ENCODE peak calls at places on chromosomes 4 and X, in nine cellular contexts. S is spleen, A is transverse colon, O is Panc1, E is K562, V is esophagus muscularis mucosa, C is sigmoid colon, R is suprapubic skin, Y is upper lobe of left lung. T is an unnamed sample.

GRCh38 chrX:154516655-154517100 is 646 bp upstream of the FAM3A start:
- DNase-seq in Y (no peak), C (peak; percentile 86), V (no peak), R (no peak), O (no peak), S (no peak), E (no peak), A (no peak), T (no peak)

GRCh38 chr4:25815586-25815985 is 47.2 kb downstream of the SEL1L3 start:
- DNase-seq in O (no peak), S (no peak), A (no peak), V (no peak), Y (no peak), C (no peak), R (no peak), E (no peak), T (no peak)

GRCh38 chr4:73762409-73762808 is 22.0 kb downstream of the CXCL8 start:
- DNase-seq in Y (no peak), O (no peak), S (no peak), E (no peak), A (no peak), C (no peak), V (peak; percentile 87), R (no peak), T (no peak)

GRCh38 chr4:91113130-91113706 is 986.0 kb downstream of the CCSER1 start:
- DNase-seq in C (no peak), A (no peak), V (no peak), E (peak; percentile 4), R (no peak), S (no peak), Y (no peak), O (peak; percentile 32), T (no peak)

GRCh38 chrX:83630662-83631061 is 122.6 kb downstream of the POU3F4 start:
- DNase-seq in C (no peak), Y (peak; percentile 11), V (no peak), R (no peak), S (peak; percentile 44), A (no peak), E (no peak), O (no peak), T (no peak)

GRCh38 chrX:7372843-7373525 is 225.0 kb upstream of the PUDP start:
- DNase-seq in R (no peak), Y (no peak), O (no peak), V (no peak), E (no peak), A (no peak), S (no peak), C (no peak), T (no peak)

GRCh38 chr4:177041356-177041755 is 248.6 kb upstream of the VEGFC start:
- DNase-seq in A (no peak), V (no peak), E (no peak), Y (no peak), S (no peak), O (no peak), R (no peak), C (no peak), T (no peak)

GRCh38 chrX:43661521-43662240 is 5.6 kb downstream of the MAOA start:
- DNase-seq in C (no peak), E (no peak), V (no peak), A (no peak), S (no peak), R (no peak), O (no peak), Y (no peak), T (no peak)

GRCh38 chr4:182207806-182208483 is 35.3 kb upstream of the TENM3 start:
- DNase-seq in Y (no peak), C (no peak), V (no peak), S (no peak), O (peak; percentile 15), E (no peak), A (no peak), R (no peak), T (no peak)

GRCh38 chr4:84529169-84529751 is 30.2 kb upstream of the NKX6-1 start:
- DNase-seq in Y (no peak), S (no peak), O (no peak), R (no peak), C (no peak), V (no peak), A (no peak), E (peak; percentile 16), T (no peak)

GRCh38 chr4:186204103-186204559 is 12.8 kb downstream of the CYP4V2 start:
- DNase-seq in A (peak; percentile 75), C (peak; percentile 81), S (no peak), E (peak; percentile 41), Y (no peak), R (no peak), O (no peak), V (no peak), T (no peak)
- TF ChIP-seq POLR2AphosphoS5 in A (no peak), C (no peak), S (no peak), E (no peak), Y (no peak), R (no peak), O (no peak), V (peak; percentile 34), T (no peak)

DNA sequence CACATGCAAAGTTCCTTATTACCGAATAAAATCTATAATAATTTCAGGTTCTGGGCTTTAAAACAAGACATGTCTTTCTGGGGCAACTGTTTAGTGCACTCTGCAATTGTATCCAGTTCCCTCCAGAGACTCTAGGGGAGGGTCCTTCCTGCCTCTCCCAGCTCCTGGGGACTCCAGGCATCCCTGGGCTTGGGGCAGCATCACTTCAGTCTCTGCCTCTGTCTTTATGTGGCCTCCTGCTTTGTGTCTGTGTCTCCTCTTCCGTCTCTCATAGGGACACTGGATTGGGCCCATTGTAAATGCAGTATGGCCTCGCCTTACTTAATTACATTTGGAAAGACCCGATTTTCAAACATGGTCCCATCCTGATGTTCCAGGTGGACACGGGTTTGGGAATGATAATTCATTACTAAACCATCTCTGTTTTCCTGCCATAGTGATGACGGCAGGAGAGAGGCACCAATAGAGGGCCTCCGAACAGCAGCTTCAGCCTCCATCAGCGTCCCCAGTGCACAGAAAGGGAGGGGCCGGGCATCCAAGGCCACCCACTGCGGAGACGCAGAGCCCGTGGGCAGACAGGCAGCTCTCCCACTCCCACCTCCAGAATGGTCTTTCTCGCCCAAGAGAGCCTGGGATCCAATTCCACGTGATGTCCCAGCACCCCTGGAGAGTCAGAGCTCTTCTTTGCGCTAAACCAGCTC is 11.0 kb upstream of the ASMTL start:
- DNase-seq in R (peak; percentile 61), E (no peak), Y (no peak), A (no peak), S (peak; percentile 25), O (no peak), C (peak; percentile 25), V (peak; percentile 78), T (no peak)
- H3K27ac ChIP-seq in R (no peak overlapping the region), E (no peak overlapping the region), Y (no peak overlapping the region), A (no peak overlapping the region), S (peak overlapping the region; percentile 41), O (no peak overlapping the region), C (no peak overlapping the region), V (no peak overlapping the region), T (no peak overlapping the region)

GRCh38 chr4:184300816-184301215 is 83.1 kb upstream of the ENPP6 start:
- DNase-seq in O (no peak), S (no peak), Y (no peak), V (peak; percentile 57), E (no peak), R (no peak), C (no peak), A (no peak), T (no peak)
- H3K4me3 ChIP-seq in O (no peak overlapping the region), S (no peak overlapping the region), Y (no peak overlapping the region), V (no peak overlapping the region), E (no peak overlapping the region), R (no peak overlapping the region), C (no peak overlapping the region), A (no peak overlapping the region), T (no peak overlapping the region)

GRCh38 chrX:10110316-10110932 is 46.4 kb upstream of the CLCN4 start:
- DNase-seq in Y (no peak), V (no peak), E (no peak), C (no peak), O (no peak), R (no peak), A (no peak), S (no peak), T (no peak)

GRCh38 chrX:10109695-10110094 is 47.1 kb upstream of the CLCN4 start:
- DNase-seq in C (peak; percentile 90), V (no peak), Y (peak; percentile 80), R (no peak), E (no peak), A (peak; percentile 38), S (peak; percentile 82), O (no peak), T (no peak)

GRCh38 chrX:10110984-10111363 is 45.8 kb upstream of the CLCN4 start:
- DNase-seq in Y (no peak), A (no peak), S (no peak), O (no peak), V (no peak), R (no peak), C (no peak), E (no peak), T (no peak)

GRCh38 chrX:10112510-10112909 is 44.3 kb upstream of the CLCN4 start:
- DNase-seq in C (no peak), A (no peak), R (no peak), S (no peak), E (no peak), O (no peak), Y (no peak), V (no peak), T (no peak)

GRCh38 chrX:10111364-10112148 is 45.2 kb upstream of the CLCN4 start:
- DNase-seq in C (peak; percentile 75), Y (no peak), O (no peak), V (no peak), E (no peak), S (peak; percentile 90), A (peak; percentile 56), R (no peak), T (no peak)
- TF ChIP-seq POLR2AphosphoS5 in C (peak; percentile 23), Y (no peak), O (no peak), V (peak; percentile 10), E (no peak), S (peak; percentile 79), A (no peak), R (no peak), T (no peak)

DNA sequence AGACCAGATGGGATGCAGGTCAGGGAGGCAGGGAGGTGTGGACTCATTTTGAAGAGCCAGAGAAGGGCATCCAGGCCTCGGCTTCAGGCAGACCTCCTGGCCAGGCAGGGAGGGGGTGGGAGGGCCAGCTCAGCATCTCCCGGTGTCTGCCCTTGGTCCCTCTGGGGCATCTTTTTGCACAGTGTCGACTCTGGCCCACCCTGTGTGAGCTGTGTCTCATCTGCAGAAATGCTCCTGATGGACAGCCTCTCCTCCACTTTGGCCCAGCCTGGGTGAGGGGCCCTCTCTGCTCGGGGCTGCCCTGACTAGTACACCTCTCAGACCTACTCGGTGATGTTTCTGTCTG is 196.5 kb upstream of the PSAPL1 start:
- DNase-seq in V (no peak), E (no peak), O (no peak), A (no peak), R (no peak), Y (no peak), S (no peak), C (no peak), T (no peak)
- H3K27ac ChIP-seq in V (peak overlapping the region; percentile 40), E (no peak overlapping the region), O (no peak overlapping the region), A (peak overlapping the region; percentile 18), R (no peak overlapping the region), Y (no peak overlapping the region), S (no peak overlapping the region), C (peak overlapping the region; percentile 51), T (no peak overlapping the region)

GRCh38 chr4:170089743-170090666 is at the start of gene AADAT:
- DNase-seq in C (peak; percentile 83), Y (peak; percentile 91), E (peak; percentile 42), A (peak; percentile 74), R (peak; percentile 83), O (peak; percentile 27), S (peak; percentile 76), V (no peak), T (peak; percentile 78)
- H3K4me3 ChIP-seq in C (peak within 1 kb of the TSS; percentile 63), Y (peak within 1 kb of the TSS; percentile 61), E (no peak within 1 kb of the TSS), A (peak within 1 kb of the TSS; percentile 59), R (peak within 1 kb of the TSS; percentile 61), O (peak within 1 kb of the TSS; percentile 62), S (peak within 1 kb of the TSS; percentile 71), V (peak within 1 kb of the TSS; percentile 76), T (peak within 1 kb of the TSS; percentile 59)

T was measured in prostate gland.